ENCODE peak calls at places on chromosomes 16 and 17, in ten cellular contexts. One of them, this sample, is unnamed.

GRCh38 chr17:40303009-40303657 is 5.8 kb upstream of the RARA start:
- DNase-seq in NK-92 treated with Interleukin-12 subunit alpha and Interleukin-12 subunit beta, amount 100 ng/mL, for 24 hours: no peak
- DNase-seq in NCI-H2171 treated with DMSO at 0.1 percent for 48 hours: peak
- DNase-seq in NCI-H460: peak
- DNase-seq in activated gamma-delta T cell treated with anti-CD3 and anti-CD28 coated beads, Interleukin-2, amount 50 U/mL, for 16 hours: no peak
- DNase-seq in naive thymus-derived CD8-positive, alpha-beta T cell: peak
- DNase-seq in upper lobe of right lung: no peak
- DNase-seq in kidney epithelial cell: no peak
- DNase-seq in HEK293T: peak
- DNase-seq in T-helper 2 cell: no peak
- DNase-seq in this sample: no peak

GRCh38 chr17:81684442-81684911 is 666 bp downstream of the HGS start:
- DNase-seq in upper lobe of right lung: no peak
- DNase-seq in HEK293T: no peak
- DNase-seq in T-helper 2 cell: no peak
- DNase-seq in NCI-H2171 treated with DMSO at 0.1 percent for 48 hours: peak
- DNase-seq in NK-92 treated with Interleukin-12 subunit alpha and Interleukin-12 subunit beta, amount 100 ng/mL, for 24 hours: no peak
- DNase-seq in NCI-H460: peak
- DNase-seq in naive thymus-derived CD8-positive, alpha-beta T cell: no peak
- DNase-seq in activated gamma-delta T cell treated with anti-CD3 and anti-CD28 coated beads, Interleukin-2, amount 50 U/mL, for 16 hours: no peak
- DNase-seq in kidney epithelial cell: peak
- DNase-seq in this sample: no peak

GRCh38 chr16:47538472-47538871 is 77.3 kb downstream of the PHKB start:
- DNase-seq in naive thymus-derived CD8-positive, alpha-beta T cell: no peak
- DNase-seq in kidney epithelial cell: no peak
- DNase-seq in activated gamma-delta T cell treated with anti-CD3 and anti-CD28 coated beads, Interleukin-2, amount 50 U/mL, for 16 hours: no peak
- DNase-seq in upper lobe of right lung: no peak
- DNase-seq in NK-92 treated with Interleukin-12 subunit alpha and Interleukin-12 subunit beta, amount 100 ng/mL, for 24 hours: no peak
- DNase-seq in NCI-H460: no peak
- DNase-seq in NCI-H2171 treated with DMSO at 0.1 percent for 48 hours: no peak
- DNase-seq in T-helper 2 cell: no peak
- DNase-seq in HEK293T: no peak
- DNase-seq in this sample: no peak

GRCh38 chr17:40452074-40452787 is 9.0 kb downstream of the IGFBP4 start:
- DNase-seq in activated gamma-delta T cell treated with anti-CD3 and anti-CD28 coated beads, Interleukin-2, amount 50 U/mL, for 16 hours: no peak
- DNase-seq in naive thymus-derived CD8-positive, alpha-beta T cell: no peak
- DNase-seq in upper lobe of right lung: no peak
- DNase-seq in NCI-H460: no peak
- DNase-seq in HEK293T: no peak
- DNase-seq in NCI-H2171 treated with DMSO at 0.1 percent for 48 hours: peak
- DNase-seq in kidney epithelial cell: no peak
- DNase-seq in NK-92 treated with Interleukin-12 subunit alpha and Interleukin-12 subunit beta, amount 100 ng/mL, for 24 hours: no peak
- DNase-seq in T-helper 2 cell: no peak
- DNase-seq in this sample: no peak

GRCh38 chr16:18833707-18834505 is 32.6 kb upstream of the ARL6IP1 start:
- DNase-seq in NCI-H460: no peak
- DNase-seq in HEK293T: no peak
- DNase-seq in kidney epithelial cell: no peak
- DNase-seq in naive thymus-derived CD8-positive, alpha-beta T cell: no peak
- DNase-seq in NCI-H2171 treated with DMSO at 0.1 percent for 48 hours: peak
- DNase-seq in NK-92 treated with Interleukin-12 subunit alpha and Interleukin-12 subunit beta, amount 100 ng/mL, for 24 hours: no peak
- DNase-seq in upper lobe of right lung: no peak
- DNase-seq in activated gamma-delta T cell treated with anti-CD3 and anti-CD28 coated beads, Interleukin-2, amount 50 U/mL, for 16 hours: no peak
- DNase-seq in T-helper 2 cell: no peak
- DNase-seq in this sample: no peak

GRCh38 chr16:86791287-86792074 is 213.1 kb downstream of the FOXL1 start:
- DNase-seq in NCI-H460: peak
- DNase-seq in NCI-H2171 treated with DMSO at 0.1 percent for 48 hours: no peak
- DNase-seq in upper lobe of right lung: no peak
- DNase-seq in activated gamma-delta T cell treated with anti-CD3 and anti-CD28 coated beads, Interleukin-2, amount 50 U/mL, for 16 hours: no peak
- DNase-seq in T-helper 2 cell: no peak
- DNase-seq in HEK293T: no peak
- DNase-seq in naive thymus-derived CD8-positive, alpha-beta T cell: no peak
- DNase-seq in kidney epithelial cell: no peak
- DNase-seq in NK-92 treated with Interleukin-12 subunit alpha and Interleukin-12 subunit beta, amount 100 ng/mL, for 24 hours: no peak
- DNase-seq in this sample: no peak

GRCh38 chr17:78329263-78330059 is 30.4 kb downstream of the SOCS3 start:
- DNase-seq in upper lobe of right lung: no peak
- DNase-seq in naive thymus-derived CD8-positive, alpha-beta T cell: no peak
- DNase-seq in activated gamma-delta T cell treated with anti-CD3 and anti-CD28 coated beads, Interleukin-2, amount 50 U/mL, for 16 hours: no peak
- DNase-seq in NCI-H460: peak
- DNase-seq in NK-92 treated with Interleukin-12 subunit alpha and Interleukin-12 subunit beta, amount 100 ng/mL, for 24 hours: peak
- DNase-seq in HEK293T: no peak
- DNase-seq in NCI-H2171 treated with DMSO at 0.1 percent for 48 hours: no peak
- DNase-seq in kidney epithelial cell: no peak
- DNase-seq in T-helper 2 cell: no peak
- DNase-seq in this sample: no peak

GRCh38 chr17:79648181-79648831 is 37.5 kb upstream of the RBFOX3 start:
- DNase-seq in HEK293T: peak
- DNase-seq in NCI-H2171 treated with DMSO at 0.1 percent for 48 hours: no peak
- DNase-seq in naive thymus-derived CD8-positive, alpha-beta T cell: no peak
- DNase-seq in upper lobe of right lung: peak
- DNase-seq in NK-92 treated with Interleukin-12 subunit alpha and Interleukin-12 subunit beta, amount 100 ng/mL, for 24 hours: no peak
- DNase-seq in T-helper 2 cell: no peak
- DNase-seq in activated gamma-delta T cell treated with anti-CD3 and anti-CD28 coated beads, Interleukin-2, amount 50 U/mL, for 16 hours: no peak
- DNase-seq in NCI-H460: no peak
- DNase-seq in kidney epithelial cell: no peak
- DNase-seq in this sample: no peak

GRCh38 chr17:14228903-14229302 is 7.8 kb downstream of the CDRT15 start:
- DNase-seq in NCI-H2171 treated with DMSO at 0.1 percent for 48 hours: no peak
- DNase-seq in NCI-H460: no peak
- DNase-seq in naive thymus-derived CD8-positive, alpha-beta T cell: no peak
- DNase-seq in upper lobe of right lung: no peak
- DNase-seq in kidney epithelial cell: no peak
- DNase-seq in HEK293T: no peak
- DNase-seq in T-helper 2 cell: no peak
- DNase-seq in activated gamma-delta T cell treated with anti-CD3 and anti-CD28 coated beads, Interleukin-2, amount 50 U/mL, for 16 hours: no peak
- DNase-seq in NK-92 treated with Interleukin-12 subunit alpha and Interleukin-12 subunit beta, amount 100 ng/mL, for 24 hours: no peak
- DNase-seq in this sample: no peak

GRCh38 chr17:7912927-7913524 is 3.1 kb downstream of the RNF227 start:
- DNase-seq in HEK293T: peak
- DNase-seq in kidney epithelial cell: peak
- DNase-seq in activated gamma-delta T cell treated with anti-CD3 and anti-CD28 coated beads, Interleukin-2, amount 50 U/mL, for 16 hours: no peak
- DNase-seq in NK-92 treated with Interleukin-12 subunit alpha and Interleukin-12 subunit beta, amount 100 ng/mL, for 24 hours: no peak
- DNase-seq in upper lobe of right lung: no peak
- DNase-seq in NCI-H460: peak
- DNase-seq in T-helper 2 cell: no peak
- DNase-seq in naive thymus-derived CD8-positive, alpha-beta T cell: peak
- DNase-seq in NCI-H2171 treated with DMSO at 0.1 percent for 48 hours: peak
- DNase-seq in this sample: no peak

GRCh38 chr16:73172621-73173312 is 124.8 kb upstream of the ZFHX3 start:
- DNase-seq in naive thymus-derived CD8-positive, alpha-beta T cell: no peak
- DNase-seq in activated gamma-delta T cell treated with anti-CD3 and anti-CD28 coated beads, Interleukin-2, amount 50 U/mL, for 16 hours: no peak
- DNase-seq in kidney epithelial cell: no peak
- DNase-seq in NCI-H2171 treated with DMSO at 0.1 percent for 48 hours: peak
- DNase-seq in upper lobe of right lung: peak
- DNase-seq in NK-92 treated with Interleukin-12 subunit alpha and Interleukin-12 subunit beta, amount 100 ng/mL, for 24 hours: no peak
- DNase-seq in HEK293T: peak
- DNase-seq in T-helper 2 cell: no peak
- DNase-seq in NCI-H460: peak
- DNase-seq in this sample: no peak

GRCh38 chr16:56525154-56525720 is 5.4 kb upstream of the BBS2 start:
- DNase-seq in upper lobe of right lung: no peak
- DNase-seq in naive thymus-derived CD8-positive, alpha-beta T cell: no peak
- DNase-seq in T-helper 2 cell: no peak
- DNase-seq in NK-92 treated with Interleukin-12 subunit alpha and Interleukin-12 subunit beta, amount 100 ng/mL, for 24 hours: no peak
- DNase-seq in activated gamma-delta T cell treated with anti-CD3 and anti-CD28 coated beads, Interleukin-2, amount 50 U/mL, for 16 hours: no peak
- DNase-seq in kidney epithelial cell: no peak
- DNase-seq in NCI-H460: no peak
- DNase-seq in HEK293T: no peak
- DNase-seq in NCI-H2171 treated with DMSO at 0.1 percent for 48 hours: no peak
- DNase-seq in this sample: no peak

GRCh38 chr16:3173892-3174617 is 13.9 kb upstream of the OR1F1 start:
- DNase-seq in T-helper 2 cell: no peak
- DNase-seq in activated gamma-delta T cell treated with anti-CD3 and anti-CD28 coated beads, Interleukin-2, amount 50 U/mL, for 16 hours: no peak
- DNase-seq in NCI-H2171 treated with DMSO at 0.1 percent for 48 hours: peak
- DNase-seq in upper lobe of right lung: no peak
- DNase-seq in naive thymus-derived CD8-positive, alpha-beta T cell: no peak
- DNase-seq in NK-92 treated with Interleukin-12 subunit alpha and Interleukin-12 subunit beta, amount 100 ng/mL, for 24 hours: peak
- DNase-seq in HEK293T: peak
- DNase-seq in kidney epithelial cell: no peak
- DNase-seq in NCI-H460: peak
- DNase-seq in this sample: peak

GRCh38 chr17:5418858-5419355 is 555 bp downstream of the NUP88 start:
- DNase-seq in NCI-H460: no peak
- DNase-seq in kidney epithelial cell: peak
- DNase-seq in NK-92 treated with Interleukin-12 subunit alpha and Interleukin-12 subunit beta, amount 100 ng/mL, for 24 hours: peak
- DNase-seq in T-helper 2 cell: no peak
- DNase-seq in HEK293T: no peak
- DNase-seq in naive thymus-derived CD8-positive, alpha-beta T cell: peak
- DNase-seq in upper lobe of right lung: no peak
- DNase-seq in activated gamma-delta T cell treated with anti-CD3 and anti-CD28 coated beads, Interleukin-2, amount 50 U/mL, for 16 hours: peak
- DNase-seq in NCI-H2171 treated with DMSO at 0.1 percent for 48 hours: peak
- DNase-seq in this sample: no peak

GRCh38 chr16:4507588-4508345 is 30.8 kb downstream of the CDIP1 start:
- DNase-seq in naive thymus-derived CD8-positive, alpha-beta T cell: no peak
- DNase-seq in activated gamma-delta T cell treated with anti-CD3 and anti-CD28 coated beads, Interleukin-2, amount 50 U/mL, for 16 hours: no peak
- DNase-seq in HEK293T: no peak
- DNase-seq in T-helper 2 cell: no peak
- DNase-seq in upper lobe of right lung: no peak
- DNase-seq in NCI-H460: no peak
- DNase-seq in kidney epithelial cell: no peak
- DNase-seq in NCI-H2171 treated with DMSO at 0.1 percent for 48 hours: no peak
- DNase-seq in NK-92 treated with Interleukin-12 subunit alpha and Interleukin-12 subunit beta, amount 100 ng/mL, for 24 hours: no peak
- DNase-seq in this sample: no peak

GRCh38 chr16:89365044-89365467 is 125.3 kb downstream of the ANKRD11 start:
- DNase-seq in NCI-H460: no peak
- DNase-seq in NCI-H2171 treated with DMSO at 0.1 percent for 48 hours: no peak
- DNase-seq in T-helper 2 cell: no peak
- DNase-seq in naive thymus-derived CD8-positive, alpha-beta T cell: no peak
- DNase-seq in NK-92 treated with Interleukin-12 subunit alpha and Interleukin-12 subunit beta, amount 100 ng/mL, for 24 hours: no peak
- DNase-seq in HEK293T: no peak
- DNase-seq in kidney epithelial cell: no peak
- DNase-seq in activated gamma-delta T cell treated with anti-CD3 and anti-CD28 coated beads, Interleukin-2, amount 50 U/mL, for 16 hours: no peak
- DNase-seq in upper lobe of right lung: no peak
- DNase-seq in this sample: no peak

GRCh38 chr17:33370384-33370783 is 77.3 kb upstream of the ASIC2 start:
- DNase-seq in NCI-H460: no peak
- DNase-seq in HEK293T: no peak
- DNase-seq in T-helper 2 cell: no peak
- DNase-seq in kidney epithelial cell: no peak
- DNase-seq in upper lobe of right lung: no peak
- DNase-seq in activated gamma-delta T cell treated with anti-CD3 and anti-CD28 coated beads, Interleukin-2, amount 50 U/mL, for 16 hours: no peak
- DNase-seq in NK-92 treated with Interleukin-12 subunit alpha and Interleukin-12 subunit beta, amount 100 ng/mL, for 24 hours: no peak
- DNase-seq in NCI-H2171 treated with DMSO at 0.1 percent for 48 hours: no peak
- DNase-seq in naive thymus-derived CD8-positive, alpha-beta T cell: no peak
- DNase-seq in this sample: no peak

GRCh38 chr17:76252040-76252954 is 12.0 kb upstream of the RNF157 start:
- DNase-seq in naive thymus-derived CD8-positive, alpha-beta T cell: peak
- DNase-seq in HEK293T: no peak
- DNase-seq in activated gamma-delta T cell treated with anti-CD3 and anti-CD28 coated beads, Interleukin-2, amount 50 U/mL, for 16 hours: no peak
- DNase-seq in NCI-H460: peak
- DNase-seq in upper lobe of right lung: peak
- DNase-seq in NK-92 treated with Interleukin-12 subunit alpha and Interleukin-12 subunit beta, amount 100 ng/mL, for 24 hours: no peak
- DNase-seq in T-helper 2 cell: no peak
- DNase-seq in kidney epithelial cell: peak
- DNase-seq in NCI-H2171 treated with DMSO at 0.1 percent for 48 hours: no peak
- DNase-seq in this sample: peak

GRCh38 chr17:79749156-79749815 is 18.5 kb downstream of the ENPP7 start:
- DNase-seq in NCI-H2171 treated with DMSO at 0.1 percent for 48 hours: peak
- DNase-seq in T-helper 2 cell: no peak
- DNase-seq in NCI-H460: no peak
- DNase-seq in activated gamma-delta T cell treated with anti-CD3 and anti-CD28 coated beads, Interleukin-2, amount 50 U/mL, for 16 hours: no peak
- DNase-seq in upper lobe of right lung: no peak
- DNase-seq in HEK293T: no peak
- DNase-seq in kidney epithelial cell: peak
- DNase-seq in NK-92 treated with Interleukin-12 subunit alpha and Interleukin-12 subunit beta, amount 100 ng/mL, for 24 hours: no peak
- DNase-seq in naive thymus-derived CD8-positive, alpha-beta T cell: no peak
- DNase-seq in this sample: no peak

GRCh38 chr17:73683788-73684582 is 39.7 kb upstream of the SDK2 start:
- DNase-seq in naive thymus-derived CD8-positive, alpha-beta T cell: no peak
- DNase-seq in kidney epithelial cell: no peak
- DNase-seq in T-helper 2 cell: no peak
- DNase-seq in HEK293T: no peak
- DNase-seq in NCI-H460: no peak
- DNase-seq in activated gamma-delta T cell treated with anti-CD3 and anti-CD28 coated beads, Interleukin-2, amount 50 U/mL, for 16 hours: no peak
- DNase-seq in upper lobe of right lung: no peak
- DNase-seq in NCI-H2171 treated with DMSO at 0.1 percent for 48 hours: peak
- DNase-seq in NK-92 treated with Interleukin-12 subunit alpha and Interleukin-12 subunit beta, amount 100 ng/mL, for 24 hours: no peak
- DNase-seq in this sample: no peak

GRCh38 chr16:67666032-67666537 is 465 bp downstream of the ENKD1 start:
- DNase-seq in NCI-H460: no peak
- DNase-seq in HEK293T: no peak
- DNase-seq in T-helper 2 cell: no peak
- DNase-seq in naive thymus-derived CD8-positive, alpha-beta T cell: no peak
- DNase-seq in kidney epithelial cell: no peak
- DNase-seq in NK-92 treated with Interleukin-12 subunit alpha and Interleukin-12 subunit beta, amount 100 ng/mL, for 24 hours: no peak
- DNase-seq in activated gamma-delta T cell treated with anti-CD3 and anti-CD28 coated beads, Interleukin-2, amount 50 U/mL, for 16 hours: no peak
- DNase-seq in NCI-H2171 treated with DMSO at 0.1 percent for 48 hours: peak
- DNase-seq in upper lobe of right lung: peak
- DNase-seq in this sample: no peak

This sample was measured in RWPE2.